ENCODE peak calls at places on chromosomes 13 and 19, in four cellular contexts. Q, C, E and T are unnamed samples.

GRCh38 chr19:14198384-14199376 is 7.3 kb downstream of the ADGRL1 start:
- DNase-seq in Q (no peak), C (no peak), E (no peak), T (no peak)

GRCh38 chr13:90416519-90416918 is 931.0 kb upstream of the MIR17HG start:
- DNase-seq in Q (peak), C (no peak), E (no peak), T (peak)

GRCh38 chr19:55581145-55581827 is 638 bp upstream of the ZNF579 start:
- DNase-seq in Q (no peak), C (peak), E (peak), T (no peak)

GRCh38 chr13:46468570-46468969 is 81.5 kb upstream of the RUBCNL start:
- DNase-seq in Q (no peak), C (no peak), E (no peak), T (no peak)

GRCh38 chr19:16871870-16872269 is 16.9 kb upstream of the F2RL3 start:
- DNase-seq in Q (no peak), C (no peak), E (no peak), T (no peak)

GRCh38 chr13:63184693-63185092 is 1769.0 kb upstream of the PCDH20 start:
- DNase-seq in Q (peak), C (peak), E (peak), T (peak)

GRCh38 chr19:3506384-3507340 is 551 bp downstream of the FZR1 start:
- DNase-seq in Q (no peak), C (no peak), E (no peak), T (no peak)

GRCh38 chr13:40215747-40216146 is 450.7 kb downstream of the FOXO1 start:
- DNase-seq in Q (no peak), C (no peak), E (no peak), T (no peak)

GRCh38 chr13:100883453-100883852 is 208.9 kb upstream of the TMTC4 start:
- DNase-seq in Q (no peak), C (no peak), E (no peak), T (no peak)

GRCh38 chr13:21945195-21945594 is 274.3 kb downstream of the FGF9 start:
- DNase-seq in Q (no peak), C (no peak), E (no peak), T (no peak)

GRCh38 chr13:21944610-21945009 is 273.7 kb downstream of the FGF9 start:
- DNase-seq in Q (no peak), C (no peak), E (no peak), T (no peak)

GRCh38 chr13:21948781-21949474 is 278.1 kb downstream of the FGF9 start:
- DNase-seq in Q (no peak), C (no peak), E (no peak), T (no peak)

DNA sequence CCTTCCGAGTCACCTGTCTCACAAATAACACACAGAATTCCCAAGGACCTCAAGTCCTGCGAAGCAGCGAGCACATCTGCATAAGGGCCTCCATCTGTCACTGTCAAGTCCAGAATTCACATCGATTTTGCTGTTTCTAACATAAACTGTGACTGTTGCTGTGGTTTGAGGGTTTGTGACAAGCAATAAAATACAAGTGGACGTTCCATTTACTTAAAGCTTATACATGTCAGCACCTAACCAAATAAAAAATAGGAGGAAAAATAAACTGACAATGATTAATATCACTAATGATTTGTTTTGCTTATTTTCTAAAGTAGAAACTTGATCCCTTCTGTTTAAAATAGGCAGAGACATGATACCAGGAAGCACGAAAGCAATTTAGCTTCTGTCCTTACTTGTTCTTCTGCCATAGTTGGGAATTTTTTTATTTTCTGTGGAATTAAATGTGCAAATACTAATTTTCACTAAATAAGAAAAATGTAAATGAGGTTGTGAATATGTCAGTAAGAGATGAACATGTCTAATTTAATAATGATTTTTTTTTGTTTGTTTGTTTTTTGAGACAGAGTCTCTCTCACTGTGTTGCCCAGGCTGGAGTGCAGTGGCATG is 279.1 kb downstream of the FGF9 start:
- DNase-seq in Q (peak), C (no peak), E (no peak), T (no peak)
- H2AK5ac ChIP-seq in Q (no peak), C (no peak), E (no peak), T (no peak)

GRCh38 chr13:74305876-74306275 is 171.7 kb upstream of the KLF12 start:
- DNase-seq in Q (no peak), C (peak), E (no peak), T (no peak)
- H3K18ac ChIP-seq in Q (no peak), C (no peak), E (no peak), T (no peak)

DNA sequence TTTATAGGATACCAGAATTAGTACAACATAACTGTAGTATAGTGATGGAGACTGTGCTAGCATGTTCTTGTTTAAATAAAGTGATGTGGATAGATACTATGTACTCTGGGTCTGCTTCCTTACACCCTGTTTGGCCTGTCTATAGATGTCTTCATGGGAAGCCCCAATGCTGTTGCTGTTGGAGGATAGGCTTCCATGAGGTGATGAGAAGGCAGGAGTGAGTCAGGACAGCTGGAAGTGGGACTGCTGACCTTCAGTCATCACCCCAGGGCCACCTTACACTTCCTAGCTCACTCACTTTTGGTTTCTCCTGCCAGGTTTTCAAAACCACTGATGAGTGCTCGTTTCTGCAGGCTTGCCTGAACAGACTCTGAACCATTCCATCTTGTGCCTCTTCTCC is 4.2 kb downstream of the KCTD4 start:
- DNase-seq in Q (peak), C (no peak), E (no peak), T (no peak)
- H2AK5ac ChIP-seq in Q (peak), C (no peak), E (no peak), T (no peak)

DNA sequence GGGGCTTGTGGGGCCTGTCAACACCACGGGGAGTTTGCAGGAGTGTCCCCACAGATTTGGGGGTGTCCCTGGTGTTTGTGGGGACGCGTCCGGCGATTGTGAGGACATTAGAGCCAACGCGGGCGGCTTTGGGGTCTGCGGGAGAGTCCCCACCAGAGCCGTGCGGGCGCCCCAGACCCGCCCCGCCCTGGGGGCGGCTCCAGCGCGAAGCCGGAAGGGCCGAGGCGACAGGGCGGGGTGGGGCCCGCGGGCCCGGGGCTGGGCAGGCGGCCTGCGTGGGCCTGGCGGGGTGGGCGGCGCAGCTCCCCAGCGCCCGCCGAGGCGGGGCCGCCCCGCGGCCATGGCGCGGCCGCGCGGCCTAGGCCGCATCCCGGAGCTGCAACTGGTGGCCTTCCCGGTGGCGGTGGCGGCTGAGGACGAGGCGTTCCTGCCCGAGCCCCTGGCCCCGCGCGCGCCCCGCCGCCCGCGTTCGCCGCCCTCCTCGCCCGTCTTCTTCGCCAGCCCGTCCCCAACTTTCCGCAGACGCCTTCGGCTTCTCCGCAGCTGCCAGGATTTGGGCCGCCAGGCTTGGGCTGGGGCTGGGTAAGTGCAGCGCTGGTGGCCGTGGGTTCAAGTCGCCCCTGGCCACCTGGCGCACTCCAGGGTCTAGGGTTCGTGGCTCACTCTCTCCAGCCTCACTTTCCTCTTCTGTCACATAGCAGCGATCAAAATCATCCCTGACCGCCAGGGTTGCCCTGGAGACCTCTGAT is 10.3 kb downstream of the PDE4A start:
- DNase-seq in Q (peak), C (no peak), E (peak), T (no peak)
- H3K18ac ChIP-seq in Q (peak), C (no peak), E (no peak), T (peak)

GRCh38 chr13:114005206-114005720 is 31.4 kb upstream of the C13orf46 start:
- DNase-seq in Q (no peak), C (no peak), E (no peak), T (no peak)
- H2AK5ac ChIP-seq in Q (no peak), C (no peak), E (no peak), T (peak)

GRCh38 chr13:98921786-98922185 is 56.1 kb downstream of the DOCK9 start:
- DNase-seq in Q (no peak), C (no peak), E (no peak), T (no peak)

GRCh38 chr13:98921015-98921414 is 56.8 kb downstream of the DOCK9 start:
- DNase-seq in Q (no peak), C (no peak), E (no peak), T (no peak)

GRCh38 chr13:98922306-98922705 is 55.6 kb downstream of the DOCK9 start:
- DNase-seq in Q (no peak), C (no peak), E (no peak), T (no peak)

GRCh38 chr13:98925949-98926348 is 51.9 kb downstream of the DOCK9 start:
- DNase-seq in Q (no peak), C (no peak), E (no peak), T (no peak)

DNA sequence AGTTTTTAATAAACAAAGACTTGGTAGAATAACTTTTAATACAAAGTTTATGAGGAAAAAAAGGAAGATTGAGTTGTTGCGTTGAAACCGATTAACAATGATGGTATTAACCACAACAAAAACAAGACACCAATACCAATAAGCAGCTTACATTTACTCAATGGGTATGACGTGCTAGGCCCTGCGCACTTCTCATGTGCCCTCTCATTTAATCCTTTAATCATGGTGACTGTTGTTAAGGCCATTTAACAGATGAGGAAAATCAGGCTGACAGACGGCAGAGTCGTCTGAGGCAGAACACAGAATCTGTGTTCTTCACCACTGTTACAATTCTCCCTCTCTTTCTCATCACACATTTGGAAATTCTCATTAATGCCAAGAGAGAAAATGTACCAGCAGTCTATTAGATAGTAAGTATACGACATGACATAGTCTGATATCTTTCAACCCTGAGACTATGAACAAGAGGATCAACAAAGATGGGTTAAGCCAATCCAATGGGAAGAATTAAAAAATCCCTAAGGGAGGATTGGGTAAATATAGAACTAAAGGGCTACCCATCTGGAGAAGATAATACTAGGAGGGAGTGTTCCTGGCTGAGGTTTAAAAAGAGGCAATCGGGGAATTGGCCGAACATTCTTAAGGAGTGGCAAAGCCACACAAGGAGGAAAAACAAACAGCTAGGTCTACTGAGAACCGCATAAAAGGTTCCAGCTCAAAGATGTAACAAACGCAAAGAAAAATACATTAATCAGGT is 54.0 kb downstream of the DOCK9 start:
- DNase-seq in Q (no peak), C (no peak), E (no peak), T (no peak)
- H3K18ac ChIP-seq in Q (no peak), C (no peak), E (no peak), T (no peak)

DNA sequence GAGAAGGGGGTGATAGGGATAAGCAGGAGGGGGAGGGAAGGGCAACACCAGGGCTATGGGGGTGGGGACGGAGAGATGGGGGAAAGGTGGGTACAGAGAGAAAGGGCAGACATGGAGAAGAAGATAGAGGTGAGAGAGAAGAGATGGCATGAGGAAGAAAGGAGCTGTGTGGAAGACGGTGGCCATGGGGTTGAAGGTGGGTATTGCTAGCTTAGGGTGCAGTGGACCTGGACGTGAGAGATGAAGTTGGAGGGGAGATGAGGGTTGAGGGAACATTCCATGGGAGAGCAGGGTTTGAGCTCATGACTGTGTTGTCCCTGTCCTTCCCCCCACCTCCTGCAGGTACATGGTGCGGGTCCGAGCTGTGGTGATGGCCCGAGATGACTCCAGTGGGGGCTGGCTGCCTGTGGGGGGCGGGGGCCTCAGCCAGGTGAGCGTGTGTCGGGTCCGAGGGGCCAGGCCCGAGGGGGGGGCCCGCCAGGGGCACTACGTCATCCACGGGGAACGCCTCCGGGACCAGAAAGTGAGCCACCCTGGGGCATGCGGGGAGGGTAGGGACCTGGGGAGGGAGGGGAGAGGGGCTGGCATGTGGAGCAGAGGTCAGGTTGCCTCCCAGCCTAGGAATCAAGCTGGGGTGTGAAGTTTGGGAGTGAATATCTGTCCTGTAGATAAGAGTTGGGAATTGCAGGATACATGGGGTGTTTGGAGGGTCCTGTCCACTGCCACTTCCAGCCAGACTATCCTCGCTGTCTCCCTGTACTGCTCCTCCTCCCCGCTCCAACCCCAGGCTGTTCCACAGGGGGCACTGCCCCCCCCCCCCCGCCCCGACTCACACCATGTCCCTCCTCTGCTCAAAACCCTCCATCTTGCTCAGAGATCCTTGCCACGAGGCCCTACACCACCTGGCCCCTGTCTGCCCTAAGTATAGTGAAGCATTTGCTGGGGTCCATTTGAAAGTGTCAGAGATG is 1.7 kb downstream of the SPRED3 start:
- DNase-seq in Q (no peak), C (no peak), E (no peak), T (no peak)
- H2AK5ac ChIP-seq in Q (peak), C (no peak), E (peak), T (peak)

DNA sequence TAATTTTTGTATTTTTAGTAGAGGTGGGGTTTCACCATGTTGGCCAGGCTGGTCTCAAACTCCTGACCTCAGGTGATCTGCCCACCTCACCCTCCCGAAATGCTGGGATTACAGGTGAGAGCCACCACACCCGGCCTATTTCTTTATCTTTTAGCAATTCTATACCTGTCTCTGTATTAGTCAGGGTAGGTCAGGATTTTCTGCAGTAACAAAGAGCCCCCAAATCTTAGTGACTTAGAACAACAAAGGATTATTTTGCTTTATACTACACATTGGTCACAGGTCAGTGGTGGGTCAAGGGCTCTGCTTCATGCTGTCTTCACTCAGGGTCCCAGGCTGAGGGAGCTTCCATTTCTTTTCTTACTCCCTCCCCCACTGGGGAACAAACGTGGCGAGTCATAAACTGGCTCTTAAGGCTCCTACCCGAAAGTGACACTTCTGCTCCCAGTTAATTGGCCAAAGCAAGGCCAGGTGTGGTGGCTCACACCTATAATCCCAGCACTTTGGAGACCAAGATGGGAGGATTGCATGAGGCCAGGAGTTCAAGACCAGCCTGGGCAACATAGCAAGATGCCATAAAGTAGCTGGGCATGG is 6.8 kb downstream of the ITPKC start:
- DNase-seq in Q (no peak), C (no peak), E (no peak), T (no peak)
- H3K18ac ChIP-seq in Q (no peak), C (no peak), E (no peak), T (no peak)

DNA sequence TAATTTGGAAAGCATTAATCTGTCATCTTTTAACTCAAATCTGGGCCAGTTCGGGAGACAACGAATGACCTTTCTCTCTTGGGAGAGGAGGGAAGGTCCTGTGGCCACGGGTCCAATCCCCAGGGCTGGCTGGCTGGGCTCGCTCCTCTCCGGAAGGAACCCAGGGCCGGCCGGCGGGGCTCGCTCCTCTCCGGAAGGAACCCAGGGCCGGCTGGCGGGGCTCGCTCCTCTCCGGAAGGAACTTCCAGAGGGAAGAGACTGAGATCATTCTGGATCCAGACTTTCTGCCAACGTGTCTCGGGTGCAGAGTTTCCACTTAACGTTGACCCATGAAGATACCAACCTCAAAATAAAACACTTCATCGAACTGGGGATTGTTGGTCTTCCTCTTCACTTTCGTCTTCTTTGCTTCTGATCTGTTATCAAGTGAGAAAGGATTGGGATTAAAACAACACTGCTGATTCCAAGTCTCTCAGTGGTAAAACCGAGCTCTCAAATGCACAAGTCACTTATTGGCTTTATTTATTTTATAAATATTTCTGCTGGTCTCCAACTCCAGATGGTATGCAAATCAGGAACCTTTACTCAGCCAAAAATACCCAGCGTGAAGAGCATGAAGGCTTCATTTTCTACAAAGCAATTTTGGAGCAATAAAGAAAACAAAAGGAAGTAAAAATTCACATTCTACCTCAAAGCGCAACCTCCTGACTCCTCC is 53.3 kb upstream of the C13orf46 start:
- DNase-seq in Q (peak), C (no peak), E (no peak), T (no peak)
- H2AK5ac ChIP-seq in Q (peak), C (no peak), E (no peak), T (no peak)

GRCh38 chr13:30421093-30422055 is 919 bp upstream of the UBE2L5 start:
- DNase-seq in Q (peak), C (peak), E (peak), T (peak)
- H3K18ac ChIP-seq in Q (peak), C (peak), E (peak), T (peak)